ENCODE peak calls at places on chromosomes 5 and 9, in ten cellular contexts. K is ovary, U is right lobe of liver, T is gastrocnemius medialis, X is heart left ventricle, Q is transverse colon, J is esophagus muscularis mucosa, Y is IMR-90, M is sigmoid colon, S is A549. P is an unnamed sample.

GRCh38 chr9:124214116-124214515 is 43.6 kb upstream of the NEK6 start:
- DNase-seq in S (no peak), X (no peak), Y (no peak), K (no peak), M (peak; percentile 17), J (no peak), Q (no peak), T (no peak), U (no peak), P (peak; percentile 77)

GRCh38 chr5:169696621-169697517 is 59.8 kb downstream of the DOCK2 start:
- DNase-seq in M (no peak), Q (no peak), S (no peak), X (no peak), Y (peak; percentile 25), K (no peak), U (no peak), T (no peak), J (no peak), P (no peak)

GRCh38 chr5:56314536-56314935 is 81.4 kb upstream of the ANKRD55 start:
- DNase-seq in S (peak; percentile 46), U (no peak), J (no peak), X (peak; percentile 60), Q (no peak), M (no peak), K (no peak), T (no peak), Y (no peak), P (no peak)

GRCh38 chr9:37944266-37944650 is 40.3 kb upstream of the SLC25A51 start:
- DNase-seq in M (no peak), X (no peak), T (no peak), S (no peak), K (peak; percentile 19), J (no peak), U (no peak), Q (no peak), Y (no peak), P (no peak)

GRCh38 chr9:5510991-5511390 is 660 bp downstream of the PDCD1LG2 start:
- DNase-seq in T (no peak), S (no peak), M (no peak), K (no peak), J (no peak), U (no peak), X (no peak), Y (peak; percentile 41), Q (no peak), P (no peak)

GRCh38 chr5:93249651-93250289 is 331.2 kb downstream of the NR2F1-AS1 start:
- DNase-seq in Y (peak; percentile 47), M (no peak), J (no peak), T (no peak), S (no peak), Q (no peak), X (no peak), K (no peak), U (no peak), P (no peak)

GRCh38 chr5:2220741-2221140 is 338.0 kb upstream of the IRX4 start:
- DNase-seq in S (no peak), T (no peak), Y (no peak), K (no peak), Q (no peak), M (peak; percentile 46), J (no peak), X (no peak), U (no peak), P (no peak)

GRCh38 chr9:113523421-113524141 is 60.1 kb downstream of the RGS3 start:
- DNase-seq in S (no peak), U (peak; percentile 50), Q (peak; percentile 81), K (peak; percentile 32), J (no peak), X (peak; percentile 74), Y (no peak), T (peak; percentile 28), M (no peak), P (peak; percentile 83)

GRCh38 chr9:124770359-124771020 is 621 bp downstream of the NR6A1 start:
- DNase-seq in K (peak; percentile 44), X (peak; percentile 73), Y (no peak), M (peak; percentile 72), Q (peak; percentile 46), J (no peak), T (no peak), U (peak; percentile 49), S (peak; percentile 54), P (no peak)

DNA sequence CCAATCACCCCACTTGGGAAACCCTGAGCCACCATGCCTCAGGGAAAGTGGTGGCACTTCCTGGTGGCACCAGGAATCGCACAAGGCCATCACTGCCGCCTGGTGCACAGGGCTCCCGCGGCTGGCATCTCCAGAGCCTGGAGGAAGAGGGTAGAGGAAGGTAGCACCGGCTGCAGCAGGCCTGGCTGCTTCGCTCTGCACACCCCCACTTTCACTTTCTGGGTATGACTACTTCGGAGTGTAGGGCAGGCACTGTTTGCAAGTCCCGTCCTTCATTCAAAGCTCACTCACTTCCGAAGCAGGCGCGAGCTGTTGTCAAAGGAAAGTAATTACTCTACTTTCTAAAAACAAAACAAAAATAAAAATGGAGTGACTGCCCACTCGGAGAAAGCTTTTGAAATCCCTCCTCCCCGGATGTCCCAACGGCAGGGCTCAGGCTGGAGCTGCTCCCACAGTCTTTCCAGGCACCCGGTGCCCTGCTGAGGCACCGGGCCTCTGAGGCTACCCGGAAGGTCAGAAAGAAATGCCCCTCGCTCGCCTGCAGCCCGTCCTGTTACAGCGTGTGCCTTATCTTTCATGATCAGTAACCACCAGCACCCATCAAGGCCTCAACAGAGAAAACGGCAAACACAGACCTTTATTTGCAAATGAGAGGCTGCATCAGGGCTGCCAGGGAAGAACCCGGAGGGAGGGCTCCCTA is 2.0 kb downstream of the BRD3 start:
- DNase-seq in K (no peak), Q (peak; percentile 60), Y (peak; percentile 66), T (no peak), J (no peak), U (peak; percentile 59), S (peak; percentile 17), M (no peak), X (peak; percentile 68), P (peak; percentile 91)
- TF ChIP-seq POLR2A in K (no peak), Q (peak; percentile 35), Y (no peak), T (peak; percentile 25), J (no peak), U (peak; percentile 32), S (no peak), M (no peak), X (no peak), P (no peak)

GRCh38 chr9:20570086-20570485 is 52.2 kb downstream of the MLLT3 start:
- DNase-seq in J (no peak), M (no peak), K (no peak), U (no peak), T (no peak), Q (no peak), X (no peak), S (no peak), Y (peak; percentile 51), P (no peak)

GRCh38 chr9:20569525-20569924 is 52.8 kb downstream of the MLLT3 start:
- DNase-seq in Q (no peak), M (no peak), S (no peak), U (no peak), J (peak; percentile 3), Y (no peak), K (no peak), X (no peak), T (no peak), P (no peak)

GRCh38 chr9:20570756-20571155 is 51.5 kb downstream of the MLLT3 start:
- DNase-seq in U (no peak), J (no peak), Y (peak; percentile 87), X (no peak), Q (no peak), M (no peak), S (no peak), K (no peak), T (no peak), P (no peak)

GRCh38 chr9:20568406-20568805 is 53.9 kb downstream of the MLLT3 start:
- DNase-seq in S (no peak), Q (no peak), K (no peak), J (no peak), X (no peak), U (no peak), M (no peak), Y (no peak), T (no peak), P (no peak)

DNA sequence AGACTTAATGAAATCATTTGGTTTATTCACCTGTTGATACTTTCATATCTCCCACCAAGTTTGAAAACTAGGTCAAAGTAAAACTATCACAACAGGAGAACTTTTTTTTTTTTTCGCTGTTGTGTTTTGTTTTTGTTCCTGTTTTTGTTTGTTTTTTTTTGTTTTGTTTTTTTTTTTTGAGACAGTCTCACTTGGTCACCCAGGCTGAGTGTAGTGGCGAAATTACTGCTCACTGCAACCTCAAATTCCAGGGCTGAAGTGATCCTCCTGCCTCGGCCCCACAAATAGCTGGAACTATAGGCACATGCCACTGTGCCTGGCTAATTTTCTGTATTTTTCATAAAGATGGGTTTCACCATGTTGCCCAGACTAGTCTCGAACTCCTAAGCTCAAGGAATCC is 49.3 kb downstream of the MLLT3 start:
- DNase-seq in X (no peak), Q (no peak), S (no peak), T (no peak), K (no peak), Y (no peak), M (no peak), U (no peak), J (peak; percentile 47), P (no peak)
- H3K27ac ChIP-seq in X (no peak overlapping the region), Q (no peak overlapping the region), S (peak overlapping the region; percentile 34), T (no peak overlapping the region), K (no peak overlapping the region), Y (no peak overlapping the region), M (no peak overlapping the region), U (no peak overlapping the region), J (no peak overlapping the region), P (no peak overlapping the region)

DNA sequence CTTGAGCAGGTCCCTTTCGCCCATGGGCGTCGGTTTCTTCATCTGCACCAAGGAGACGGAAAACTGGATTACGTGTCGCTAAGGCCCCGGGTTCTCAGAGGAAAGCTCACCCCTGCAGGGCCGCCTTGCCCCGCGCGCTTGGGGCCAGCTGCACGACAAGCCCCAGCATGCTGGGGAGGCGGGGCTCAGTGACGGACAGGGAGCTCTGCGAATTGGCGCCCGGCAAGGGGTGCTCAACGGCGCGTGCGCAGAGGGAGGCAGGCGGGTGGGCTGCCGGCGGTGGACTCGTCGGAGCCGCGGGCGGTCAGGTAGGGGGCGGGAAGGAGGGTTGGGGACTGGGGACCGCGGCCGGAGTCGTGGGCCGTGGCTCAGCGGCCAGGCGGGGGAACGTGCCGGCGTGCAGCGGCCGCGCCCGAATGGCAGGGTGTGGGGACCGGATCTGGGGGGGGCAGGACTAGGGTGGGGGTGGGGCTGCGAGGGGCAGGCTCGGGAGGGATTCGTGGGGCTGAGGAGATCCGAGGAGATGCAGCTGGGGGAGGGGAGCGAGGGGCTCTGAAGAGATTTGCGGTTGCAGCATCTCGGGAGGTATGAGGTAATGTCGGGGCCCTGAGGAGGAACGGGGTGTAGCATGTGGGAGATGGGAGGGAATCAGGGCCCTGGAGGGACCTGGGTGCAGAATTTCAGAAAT is at the start of gene TRIM32:
- DNase-seq in M (peak; percentile 94), X (peak; percentile 96), J (peak; percentile 98), S (peak; percentile 89), T (peak; percentile 87), K (peak; percentile 89), Y (peak; percentile 81), Q (peak; percentile 93), U (peak; percentile 93), P (peak; percentile 96)
- TF ChIP-seq POLR2A in M (no peak), X (peak; percentile 66), J (no peak), S (peak; percentile 80), T (peak; percentile 35), K (no peak), Y (peak; percentile 35), Q (peak; percentile 31), U (peak; percentile 35), P (no peak)

DNA sequence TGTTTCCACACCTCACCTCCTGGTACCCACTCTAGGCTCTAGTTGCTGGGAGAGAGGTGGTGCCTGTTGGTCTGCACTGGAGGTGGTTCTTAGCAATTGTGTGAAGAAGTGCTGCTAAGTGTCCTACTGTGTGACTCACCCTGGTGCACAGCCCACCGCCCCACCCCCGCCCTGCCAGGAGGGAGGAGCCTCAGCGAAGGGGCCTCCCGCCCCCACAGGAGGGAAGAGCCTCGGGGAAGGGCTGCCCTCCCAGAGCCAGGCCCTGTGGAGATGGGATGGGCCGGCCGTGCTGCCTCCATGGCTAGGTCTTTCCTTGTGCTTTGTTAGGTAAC is 105.3 kb downstream of the EHMT1 start:
- DNase-seq in K (no peak), M (no peak), T (no peak), X (no peak), Y (peak; percentile 18), U (no peak), Q (no peak), J (no peak), S (no peak), P (no peak)
- H3K27ac ChIP-seq in K (no peak overlapping the region), M (no peak overlapping the region), T (peak overlapping the region; percentile 36), X (no peak overlapping the region), Y (no peak overlapping the region), U (no peak overlapping the region), Q (no peak overlapping the region), J (no peak overlapping the region), S (no peak overlapping the region), P (peak overlapping the region; percentile 47)